ENCODE peak calls at places on chromosomes 4 and X, in nine cellular contexts. S, G, B, M, D, J, Y, I and E are unnamed samples.

GRCh38 chrX:24343719-24344118 is 16.7 kb upstream of the SUPT20HL1 start:
- DNase-seq in S (no peak), G (no peak), B (no peak), M (peak), D (no peak), J (no peak), Y (no peak), I (peak), E (no peak)

GRCh38 chr4:154939851-154940250 is 158.8 kb downstream of the RBM46 start:
- DNase-seq in S (no peak), G (peak), B (no peak), M (no peak), D (no peak), J (no peak), Y (no peak), I (no peak), E (no peak)

GRCh38 chr4:155639674-155640529 is 26.7 kb upstream of the GUCY1A1 start:
- DNase-seq in S (no peak), G (no peak), B (no peak), M (no peak), D (no peak), J (no peak), Y (no peak), I (no peak), E (no peak)

GRCh38 chrX:96841325-96841724 is 42.4 kb upstream of the RPA4 start:
- DNase-seq in S (no peak), G (no peak), B (no peak), M (no peak), D (no peak), J (no peak), Y (no peak), I (no peak), E (no peak)

GRCh38 chr4:53858744-53859143 is 205.7 kb downstream of the CHIC2 start:
- DNase-seq in S (no peak), G (no peak), B (no peak), M (no peak), D (no peak), J (no peak), Y (no peak), I (no peak), E (no peak)

GRCh38 chr4:142480244-142480643 is 365.9 kb downstream of the INPP4B start:
- DNase-seq in S (peak), G (peak), B (no peak), M (peak), D (peak), J (no peak), Y (no peak), I (peak), E (no peak)

GRCh38 chrX:105533951-105534350 is 288.4 kb upstream of the NRK start:
- DNase-seq in S (no peak), G (no peak), B (no peak), M (peak), D (no peak), J (no peak), Y (no peak), I (peak), E (no peak)

GRCh38 chr4:174218127-174218790 is 65.2 kb downstream of the FBXO8 start:
- DNase-seq in S (no peak), G (peak), B (peak), M (peak), D (no peak), J (no peak), Y (no peak), I (peak), E (no peak)

GRCh38 chr4:155599102-155599501 is 67.5 kb upstream of the GUCY1A1 start:
- DNase-seq in S (no peak), G (no peak), B (no peak), M (no peak), D (no peak), J (no peak), Y (no peak), I (no peak), E (no peak)

GRCh38 chr4:59553063-59553738 is 1646.9 kb upstream of the ADGRL3 start:
- DNase-seq in S (no peak), G (no peak), B (no peak), M (no peak), D (peak), J (no peak), Y (peak), I (peak), E (no peak)

GRCh38 chr4:153079824-153080486 is 124.3 kb upstream of the TRIM2 start:
- DNase-seq in S (no peak), G (no peak), B (no peak), M (no peak), D (no peak), J (no peak), Y (no peak), I (peak), E (no peak)

GRCh38 chr4:7904942-7905341 is 34.7 kb downstream of the AFAP1 start:
- DNase-seq in S (peak), G (no peak), B (no peak), M (peak), D (peak), J (no peak), Y (peak), I (peak), E (no peak)

GRCh38 chr4:7907142-7907541 is 32.5 kb downstream of the AFAP1 start:
- DNase-seq in S (no peak), G (no peak), B (no peak), M (no peak), D (no peak), J (no peak), Y (no peak), I (no peak), E (no peak)

GRCh38 chr4:7906171-7906581 is 33.5 kb downstream of the AFAP1 start:
- DNase-seq in S (peak), G (no peak), B (no peak), M (peak), D (no peak), J (no peak), Y (no peak), I (peak), E (no peak)

GRCh38 chr4:7904108-7904516 is 35.5 kb downstream of the AFAP1 start:
- DNase-seq in S (peak), G (no peak), B (no peak), M (peak), D (no peak), J (no peak), Y (peak), I (peak), E (no peak)

DNA sequence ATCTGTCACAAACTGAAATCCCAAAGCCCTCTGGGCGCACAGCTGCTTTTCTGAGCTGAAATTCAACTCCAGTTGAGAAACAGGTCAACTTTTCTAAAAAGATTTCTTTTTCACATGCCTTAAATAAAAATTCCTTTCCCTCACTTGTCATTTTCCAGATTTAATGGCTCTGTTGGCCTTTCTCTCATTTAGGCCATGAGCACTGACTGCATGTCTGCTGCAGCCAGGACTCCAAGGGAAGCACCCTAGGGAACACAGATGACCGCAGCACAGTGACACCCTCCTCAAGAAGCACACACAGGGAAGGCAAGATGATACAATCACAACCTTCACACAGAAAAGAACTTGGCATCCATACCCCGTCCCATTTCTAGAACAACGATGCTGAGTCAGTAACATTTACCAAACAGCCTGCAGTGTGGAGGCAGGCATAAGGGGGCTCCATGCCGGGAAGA is 34.2 kb downstream of the AFAP1 start:
- DNase-seq in S (peak), G (no peak), B (no peak), M (peak), D (no peak), J (peak), Y (no peak), I (peak), E (no peak)
- H3K4me3 ChIP-seq in S (no peak), G (peak), B (no peak), M (peak), D (no peak), J (peak), Y (no peak), I (no peak), E (no peak)

DNA sequence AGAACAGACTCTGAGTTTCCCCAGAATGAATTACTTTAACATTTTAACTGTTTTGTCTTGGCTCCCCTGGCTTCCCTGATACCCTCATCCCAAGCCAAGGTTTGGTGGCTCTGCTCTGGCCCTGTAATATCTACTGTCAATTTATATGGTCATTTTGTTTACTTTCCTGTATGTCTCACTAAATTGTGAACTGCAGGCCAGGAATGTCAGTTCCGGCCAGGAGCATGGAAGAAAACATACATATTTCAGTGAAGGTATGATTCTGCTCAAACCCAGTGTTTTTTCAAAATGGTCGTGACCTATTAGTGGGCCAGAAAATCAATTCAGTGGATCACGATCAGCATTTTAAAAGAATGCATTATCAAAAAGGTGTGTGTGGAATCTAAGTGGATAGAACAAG is 1.2 kb downstream of the RPGR start:
- DNase-seq in S (no peak), G (no peak), B (no peak), M (no peak), D (no peak), J (no peak), Y (no peak), I (no peak), E (no peak)
- H3K4me3 ChIP-seq in S (peak), G (no peak), B (peak), M (peak), D (no peak), J (peak), Y (peak), I (no peak), E (no peak)

GRCh38 chr4:13535118-13535517 is 9.2 kb downstream of the NKX3-2 start:
- DNase-seq in S (no peak), G (no peak), B (peak), M (no peak), D (no peak), J (no peak), Y (no peak), I (no peak), E (no peak)

GRCh38 chr4:13537011-13537831 is 7.1 kb downstream of the NKX3-2 start:
- DNase-seq in S (no peak), G (no peak), B (peak), M (no peak), D (no peak), J (no peak), Y (no peak), I (no peak), E (no peak)

GRCh38 chr4:13537832-13538177 is 6.5 kb downstream of the NKX3-2 start:
- DNase-seq in S (no peak), G (no peak), B (peak), M (no peak), D (no peak), J (no peak), Y (no peak), I (no peak), E (no peak)

GRCh38 chr4:13535708-13536361 is 8.5 kb downstream of the NKX3-2 start:
- DNase-seq in S (no peak), G (no peak), B (peak), M (no peak), D (no peak), J (no peak), Y (no peak), I (no peak), E (no peak)

GRCh38 chr4:13536607-13537006 is 7.7 kb downstream of the NKX3-2 start:
- DNase-seq in S (no peak), G (no peak), B (no peak), M (no peak), D (no peak), J (no peak), Y (no peak), I (no peak), E (no peak)
- H3K4me3 ChIP-seq in S (no peak), G (no peak), B (no peak), M (no peak), D (no peak), J (no peak), Y (no peak), I (no peak), E (no peak)

DNA sequence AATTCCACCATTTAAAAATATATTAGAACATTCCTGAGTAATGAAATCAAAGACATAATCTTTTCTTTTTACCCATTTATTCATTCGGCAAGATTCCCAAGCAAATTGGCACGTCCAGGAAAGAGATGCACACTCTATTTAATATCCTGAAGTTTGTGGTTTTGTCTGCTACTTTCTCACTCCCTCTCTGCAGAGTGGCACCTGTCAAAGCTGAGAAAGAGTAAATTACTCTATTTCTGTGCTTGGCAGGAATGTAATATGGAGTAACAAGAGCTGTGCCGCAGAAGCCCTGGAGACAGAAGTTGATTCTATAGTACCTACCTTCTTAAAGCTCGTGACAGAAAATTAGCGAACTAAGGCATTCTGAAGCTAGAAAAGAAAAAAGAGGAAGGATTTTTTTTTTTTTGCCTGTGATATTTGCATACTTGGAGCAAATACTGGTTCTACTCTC is 5.5 kb downstream of the GSTCD start:
- DNase-seq in S (no peak), G (no peak), B (no peak), M (peak), D (peak), J (no peak), Y (no peak), I (peak), E (no peak)
- H3K4me3 ChIP-seq in S (no peak), G (no peak), B (no peak), M (no peak), D (no peak), J (peak), Y (no peak), I (no peak), E (no peak)

GRCh38 chr4:180134116-180134866 is 2108.9 kb upstream of the TENM3 start:
- DNase-seq in S (peak), G (peak), B (peak), M (no peak), D (peak), J (no peak), Y (peak), I (no peak), E (no peak)
- H3K4me3 ChIP-seq in S (no peak), G (peak), B (no peak), M (no peak), D (peak), J (no peak), Y (no peak), I (no peak), E (no peak)

GRCh38 chr4:7786040-7786439 is 153.6 kb downstream of the AFAP1 start:
- DNase-seq in S (no peak), G (no peak), B (no peak), M (no peak), D (no peak), J (peak), Y (no peak), I (no peak), E (no peak)
- H3K4me3 ChIP-seq in S (no peak), G (no peak), B (no peak), M (no peak), D (no peak), J (no peak), Y (no peak), I (no peak), E (no peak)

GRCh38 chrX:65667157-65667502 is 324 bp upstream of the MSN start:
- DNase-seq in S (no peak), G (no peak), B (no peak), M (no peak), D (no peak), J (no peak), Y (no peak), I (no peak), E (no peak)
- H3K4me3 ChIP-seq in S (no peak), G (no peak), B (no peak), M (no peak), D (no peak), J (peak), Y (no peak), I (peak), E (no peak)

GRCh38 chr4:175421506-175421905 is 390.6 kb downstream of the GPM6A start:
- DNase-seq in S (peak), G (no peak), B (no peak), M (peak), D (peak), J (no peak), Y (peak), I (no peak), E (no peak)
- H3K4me3 ChIP-seq in S (no peak), G (no peak), B (no peak), M (no peak), D (no peak), J (no peak), Y (no peak), I (no peak), E (no peak)

GRCh38 chr4:56241500-56241899 is 145.8 kb downstream of the AASDH start:
- DNase-seq in S (no peak), G (peak), B (no peak), M (no peak), D (no peak), J (no peak), Y (no peak), I (no peak), E (no peak)

GRCh38 chr4:56245547-56246229 is 141.6 kb downstream of the AASDH start:
- DNase-seq in S (peak), G (no peak), B (no peak), M (no peak), D (peak), J (no peak), Y (no peak), I (peak), E (no peak)

GRCh38 chr4:56244681-56245080 is 142.6 kb downstream of the AASDH start:
- DNase-seq in S (no peak), G (no peak), B (no peak), M (no peak), D (no peak), J (no peak), Y (no peak), I (no peak), E (no peak)

GRCh38 chr4:56240554-56241190 is 146.6 kb downstream of the AASDH start:
- DNase-seq in S (peak), G (peak), B (no peak), M (no peak), D (no peak), J (no peak), Y (no peak), I (peak), E (no peak)

GRCh38 chr4:56243107-56243506 is 144.2 kb downstream of the AASDH start:
- DNase-seq in S (no peak), G (no peak), B (no peak), M (no peak), D (no peak), J (no peak), Y (no peak), I (no peak), E (no peak)
- H3K4me3 ChIP-seq in S (no peak), G (no peak), B (no peak), M (no peak), D (no peak), J (no peak), Y (no peak), I (no peak), E (no peak)